ENCODE peak calls at places on chromosomes 7 and 10, in five cellular contexts. U, P, D, E and N are unnamed samples.

GRCh38 chr10:129977794-129978193 is 13.7 kb upstream of the EBF3 start:
- DNase-seq in U (no peak), P (no peak), D (no peak), E (no peak), N (no peak)

GRCh38 chr7:156752371-156753297 is 112.1 kb downstream of the RNF32 start:
- DNase-seq in U (no peak), P (peak), D (no peak), E (no peak), N (no peak)

GRCh38 chr10:80487791-80488538 is 33.9 kb downstream of the TSPAN14 start:
- DNase-seq in U (no peak), P (no peak), D (peak), E (no peak), N (no peak)

GRCh38 chr7:25326466-25327156 is 98.3 kb upstream of the NPVF start:
- DNase-seq in U (no peak), P (no peak), D (no peak), E (no peak), N (no peak)

GRCh38 chr7:151051108-151051507 is 2.8 kb downstream of the ASIC3 start:
- DNase-seq in U (peak), P (peak), D (peak), E (peak), N (peak)

GRCh38 chr10:124353896-124354295 is 64.8 kb downstream of the OAT start:
- DNase-seq in U (no peak), P (no peak), D (no peak), E (peak), N (no peak)

GRCh38 chr7:74051193-74051592 is 23.2 kb downstream of the ELN start:
- DNase-seq in U (no peak), P (peak), D (no peak), E (no peak), N (no peak)

GRCh38 chr10:49379596-49380410 is 16.1 kb downstream of the DRGX start:
- DNase-seq in U (no peak), P (no peak), D (no peak), E (no peak), N (no peak)

GRCh38 chr7:325051-325798 is 35.3 kb downstream of the FOXL3 start:
- DNase-seq in U (no peak), P (no peak), D (no peak), E (no peak), N (no peak)

GRCh38 chr7:113421696-113422330 is 303.5 kb upstream of the SMIM30 start:
- DNase-seq in U (peak), P (peak), D (peak), E (peak), N (peak)

GRCh38 chr7:113424463-113424862 is 306.1 kb upstream of the SMIM30 start:
- DNase-seq in U (no peak), P (no peak), D (no peak), E (no peak), N (no peak)
- TF ChIP-seq CTCF in U (no peak), P (no peak), D (no peak), E (no peak), N (no peak)

DNA sequence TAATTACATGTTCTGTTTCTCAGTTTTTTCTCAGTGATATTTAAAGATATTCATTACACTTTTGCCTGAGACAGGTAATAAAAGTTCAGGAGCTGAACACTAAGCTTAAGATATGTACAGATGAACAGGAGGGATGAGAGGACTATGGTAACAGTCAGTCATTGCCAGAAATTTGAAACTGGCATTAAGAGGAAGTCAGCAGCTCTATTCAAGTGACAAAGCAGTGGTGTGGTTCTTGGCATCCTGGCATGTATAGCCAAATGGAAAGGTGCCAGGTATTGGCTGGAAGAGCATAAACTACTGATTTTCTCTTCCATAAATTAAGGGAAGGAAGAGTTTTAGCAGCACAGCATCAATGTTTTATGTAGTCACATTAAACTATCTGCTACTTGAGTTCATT is 22.7 kb downstream of the HOXA1 start:
- DNase-seq in U (no peak), P (no peak), D (no peak), E (no peak), N (peak)
- TF ChIP-seq CTCF in U (no peak), P (no peak), D (no peak), E (no peak), N (no peak)

GRCh38 chr10:96642973-96643372 is 56.2 kb upstream of the TM9SF3 start:
- DNase-seq in U (peak), P (no peak), D (peak), E (peak), N (peak)
- TF ChIP-seq CTCF in U (peak), P (peak), D (peak), E (peak), N (no peak)

GRCh38 chr7:35038340-35038738 is 1.1 kb upstream of the DPY19L1 start:
- DNase-seq in U (no peak), P (no peak), D (no peak), E (no peak), N (no peak)

GRCh38 chr7:35037526-35038339 is 448 bp upstream of the DPY19L1 start:
- DNase-seq in U (peak), P (peak), D (peak), E (peak), N (peak)

GRCh38 chr7:35036361-35037171 is 719 bp downstream of the DPY19L1 start:
- DNase-seq in U (peak), P (peak), D (peak), E (peak), N (peak)

GRCh38 chr7:35037211-35037525 is at the start of gene DPY19L1:
- DNase-seq in U (no peak), P (no peak), D (no peak), E (no peak), N (no peak)

GRCh38 chr7:35035511-35035921 is 1.8 kb downstream of the DPY19L1 start:
- DNase-seq in U (peak), P (peak), D (peak), E (peak), N (peak)
- TF ChIP-seq CTCF in U (no peak), P (no peak), D (peak), E (no peak), N (peak)

GRCh38 chr10:132182591-132182990 is 4.2 kb upstream of the DPYSL4 start:
- DNase-seq in U (no peak), P (no peak), D (no peak), E (no peak), N (no peak)

GRCh38 chr10:132181691-132182425 is 4.9 kb upstream of the DPYSL4 start:
- DNase-seq in U (no peak), P (no peak), D (no peak), E (no peak), N (no peak)

GRCh38 chr10:132184816-132185593 is 1.7 kb upstream of the DPYSL4 start:
- DNase-seq in U (no peak), P (no peak), D (no peak), E (no peak), N (no peak)

GRCh38 chr10:132180736-132181135 is 6.0 kb upstream of the DPYSL4 start:
- DNase-seq in U (no peak), P (no peak), D (no peak), E (no peak), N (no peak)

GRCh38 chr10:132183046-132183445 is 3.7 kb upstream of the DPYSL4 start:
- DNase-seq in U (no peak), P (no peak), D (no peak), E (no peak), N (peak)
- TF ChIP-seq CTCF in U (no peak), P (no peak), D (no peak), E (no peak), N (no peak)

GRCh38 chr7:128344431-128344774 is 695 bp upstream of the RBM28 start:
- DNase-seq in U (no peak), P (no peak), D (no peak), E (no peak), N (no peak)

GRCh38 chr7:128350708-128351295 is 7.1 kb upstream of the RBM28 start:
- DNase-seq in U (no peak), P (no peak), D (no peak), E (no peak), N (no peak)

GRCh38 chr7:128351296-128352123 is 7.8 kb upstream of the RBM28 start:
- DNase-seq in U (no peak), P (no peak), D (no peak), E (no peak), N (no peak)

GRCh38 chr7:128349121-128349825 is 5.6 kb upstream of the RBM28 start:
- DNase-seq in U (no peak), P (no peak), D (no peak), E (no peak), N (no peak)

GRCh38 chr7:128347573-128348147 is 4.0 kb upstream of the RBM28 start:
- DNase-seq in U (peak), P (peak), D (peak), E (peak), N (peak)
- TF ChIP-seq CTCF in U (peak), P (peak), D (peak), E (peak), N (peak)

GRCh38 chr7:30445770-30446169 is 32.8 kb downstream of the NOD1 start:
- DNase-seq in U (no peak), P (peak), D (peak), E (peak), N (no peak)
- TF ChIP-seq CTCF in U (no peak), P (peak), D (peak), E (peak), N (no peak)

GRCh38 chr10:6280291-6280690 is 77.6 kb downstream of the PFKFB3 start:
- DNase-seq in U (no peak), P (no peak), D (no peak), E (no peak), N (no peak)
- TF ChIP-seq CTCF in U (no peak), P (no peak), D (no peak), E (no peak), N (no peak)

DNA sequence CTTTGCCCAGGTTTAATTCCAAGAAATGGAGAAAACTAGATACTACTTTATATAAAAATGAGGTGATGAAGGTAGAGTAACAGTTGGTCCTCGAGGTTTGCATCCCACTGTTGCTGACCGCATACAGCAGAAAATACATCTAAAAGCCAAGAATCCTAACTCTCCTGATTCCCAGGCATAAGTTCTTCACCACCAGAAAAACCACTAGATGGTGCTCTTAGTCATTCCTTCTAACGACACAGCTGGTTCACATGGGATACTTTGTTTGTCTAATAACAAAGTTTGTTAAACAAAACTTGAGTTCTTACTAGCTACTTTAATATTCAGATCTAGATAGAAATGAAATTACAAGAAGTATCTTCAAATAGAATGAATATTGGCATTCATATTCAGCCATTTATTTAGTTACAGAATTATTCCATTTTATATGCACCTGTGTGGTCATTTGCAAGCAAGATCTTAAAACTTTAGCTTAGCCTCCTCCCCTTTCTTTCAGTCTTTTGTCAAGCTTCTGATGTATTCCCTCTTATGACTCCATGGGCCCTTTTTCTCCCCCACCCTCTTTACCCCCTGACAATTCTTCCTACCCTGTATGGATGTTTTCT is 54.1 kb upstream of the CYP26C1 start:
- DNase-seq in U (peak), P (peak), D (no peak), E (no peak), N (peak)
- TF ChIP-seq CTCF in U (peak), P (peak), D (peak), E (peak), N (peak)